ENCODE peak calls at places on chromosomes 5 and 9, in ten cellular contexts. J is H54, P is body of pancreas, G is Peyer's patch, A is A549, H is right lobe of liver, W is GM12891, X is testis, B is breast epithelium, O is gastrocnemius medialis. C is an unnamed sample.

GRCh38 chr9:37410354-37410861 is 12.1 kb upstream of the GRHPR start:
- DNase-seq in J (no peak), P (no peak), G (no peak), A (no peak), H (no peak), W (no peak), X (no peak), B (no peak), O (no peak), C (no peak)

GRCh38 chr5:71891856-71892255 is 172.8 kb downstream of the CARTPT start:
- DNase-seq in J (peak), P (peak), G (no peak), A (peak), H (no peak), W (no peak), X (peak), B (peak), O (no peak), C (no peak)

GRCh38 chr9:87381746-87382145 is 115.9 kb upstream of the DAPK1 start:
- DNase-seq in J (no peak), P (no peak), G (no peak), A (no peak), H (no peak), W (no peak), X (no peak), B (no peak), O (no peak), C (no peak)

GRCh38 chr5:759111-759741 is 25.3 kb downstream of the ZDHHC11B start:
- DNase-seq in J (peak), P (peak), G (no peak), A (peak), H (peak), W (no peak), X (no peak), B (peak), O (peak), C (peak)

GRCh38 chr9:68851657-68852056 is 146.6 kb downstream of the PIP5K1B start:
- DNase-seq in J (peak), P (no peak), G (no peak), A (no peak), H (no peak), W (no peak), X (no peak), B (no peak), O (no peak), C (no peak)

GRCh38 chr9:96646081-96646991 is 8.8 kb downstream of the PRXL2C start:
- DNase-seq in J (no peak), P (no peak), G (no peak), A (no peak), H (no peak), W (no peak), X (no peak), B (no peak), O (peak), C (no peak)

GRCh38 chr9:33924978-33925797 is 108.2 kb downstream of the UBE2R2 start:
- DNase-seq in J (peak), P (peak), G (no peak), A (peak), H (no peak), W (peak), X (peak), B (no peak), O (peak), C (peak)

GRCh38 chr9:132586830-132587483 is 4.6 kb downstream of the BARHL1 start:
- DNase-seq in J (no peak), P (no peak), G (no peak), A (no peak), H (peak), W (no peak), X (no peak), B (no peak), O (no peak), C (no peak)

GRCh38 chr5:89262030-89262429 is 379.0 kb upstream of the MEF2C start:
- DNase-seq in J (no peak), P (no peak), G (no peak), A (no peak), H (no peak), W (no peak), X (no peak), B (no peak), O (no peak), C (no peak)

GRCh38 chr9:84170521-84171141 is 169.9 kb downstream of the SLC28A3 start:
- DNase-seq in J (peak), P (peak), G (peak), A (peak), H (no peak), W (no peak), X (peak), B (peak), O (peak), C (no peak)

GRCh38 chr9:16272766-16273165 is 597.7 kb downstream of the BNC2 start:
- DNase-seq in J (no peak), P (no peak), G (no peak), A (no peak), H (no peak), W (no peak), X (no peak), B (no peak), O (no peak), C (no peak)

GRCh38 chr5:128668921-128669320 is 130.9 kb upstream of the FBN2 start:
- DNase-seq in J (no peak), P (no peak), G (no peak), A (no peak), H (no peak), W (no peak), X (no peak), B (no peak), O (no peak), C (no peak)

GRCh38 chr5:146426853-146427618 is 20.1 kb upstream of the TCERG1 start:
- DNase-seq in J (peak), P (no peak), G (no peak), A (peak), H (no peak), W (no peak), X (no peak), B (no peak), O (no peak), C (peak)

GRCh38 chr9:121684381-121685145 is 33.1 kb downstream of the DAB2IP start:
- DNase-seq in J (no peak), P (peak), G (no peak), A (peak), H (peak), W (peak), X (peak), B (no peak), O (no peak), C (peak)

GRCh38 chr5:81513982-81514381 is 120.0 kb upstream of the ACOT12 start:
- DNase-seq in J (no peak), P (no peak), G (no peak), A (peak), H (no peak), W (no peak), X (no peak), B (no peak), O (no peak), C (no peak)

DNA sequence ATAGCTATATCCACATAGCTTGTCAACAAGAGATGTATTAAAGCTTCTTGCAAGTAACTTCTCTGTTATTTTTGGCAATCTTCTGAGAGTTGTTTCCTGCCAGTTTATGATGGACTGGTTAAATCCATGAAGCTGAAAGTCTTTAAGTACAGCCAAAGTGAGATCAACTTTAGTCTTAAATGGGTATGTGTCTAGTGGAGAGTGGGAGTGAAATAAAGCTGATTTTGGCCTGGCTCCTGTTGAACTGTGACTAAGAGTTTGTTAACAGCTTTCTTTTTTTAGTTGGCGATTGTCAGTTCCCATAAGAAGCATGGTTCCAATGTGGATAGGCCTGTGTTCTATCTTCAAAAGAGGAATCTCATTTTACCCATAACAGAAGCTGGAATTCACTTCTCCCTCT is 350.9 kb upstream of the PCSK5 start:
- DNase-seq in J (no peak), P (no peak), G (no peak), A (no peak), H (no peak), W (no peak), X (no peak), B (no peak), O (no peak), C (no peak)
- TF ChIP-seq POLR2A in J (no peak), P (no peak), G (no peak), A (no peak), H (no peak), W (no peak), X (no peak), B (no peak), O (no peak), C (no peak)

GRCh38 chr9:133937120-133937519 is 55.0 kb downstream of the VAV2 start:
- DNase-seq in J (no peak), P (no peak), G (no peak), A (no peak), H (no peak), W (no peak), X (no peak), B (no peak), O (no peak), C (no peak)

GRCh38 chr9:133934512-133935221 is 57.5 kb downstream of the VAV2 start:
- DNase-seq in J (no peak), P (no peak), G (no peak), A (no peak), H (no peak), W (no peak), X (no peak), B (no peak), O (no peak), C (no peak)

GRCh38 chr9:133933426-133934026 is 58.6 kb downstream of the VAV2 start:
- DNase-seq in J (no peak), P (no peak), G (no peak), A (no peak), H (no peak), W (no peak), X (no peak), B (no peak), O (no peak), C (no peak)

GRCh38 chr9:133938086-133938485 is 54.0 kb downstream of the VAV2 start:
- DNase-seq in J (no peak), P (no peak), G (no peak), A (no peak), H (no peak), W (no peak), X (no peak), B (no peak), O (no peak), C (no peak)

DNA sequence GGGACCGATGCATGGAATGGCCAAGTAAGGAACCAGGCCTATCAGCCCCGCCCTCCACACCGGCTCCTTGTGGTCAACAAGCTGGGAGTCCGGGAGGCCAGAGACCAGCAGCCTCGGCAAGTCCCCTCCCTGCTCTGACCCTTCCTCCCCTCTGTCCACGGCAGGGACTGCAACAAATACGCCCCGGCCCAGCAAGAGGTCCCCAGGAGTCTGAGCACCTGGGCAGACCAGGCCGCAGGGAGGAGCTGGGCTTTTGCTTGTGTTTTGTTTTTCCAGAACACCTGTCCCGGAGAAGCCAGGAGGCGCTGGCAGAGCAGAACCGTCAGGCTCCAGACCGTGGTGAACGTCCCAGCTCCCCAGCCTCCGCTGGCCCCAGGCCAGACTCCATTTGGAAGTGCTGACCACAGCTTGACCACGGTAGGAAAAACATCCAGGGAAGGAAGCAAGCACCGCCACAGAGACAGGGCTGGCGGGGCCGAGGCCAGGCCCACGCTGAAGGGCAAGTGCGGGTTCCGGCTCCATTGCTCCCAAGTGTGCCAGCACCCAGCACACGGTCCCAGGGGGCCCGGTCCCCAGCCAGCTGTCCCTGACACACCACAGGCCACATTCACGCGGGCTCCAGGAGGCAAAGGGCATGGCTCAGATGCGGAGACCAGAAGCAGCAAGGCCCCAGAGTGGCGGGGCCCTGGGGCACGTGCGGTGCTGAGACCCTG is 56.6 kb downstream of the VAV2 start:
- DNase-seq in J (no peak), P (peak), G (no peak), A (no peak), H (peak), W (no peak), X (peak), B (peak), O (peak), C (no peak)
- TF ChIP-seq POLR2A in J (no peak), P (no peak), G (no peak), A (no peak), H (no peak), W (no peak), X (no peak), B (no peak), O (no peak), C (no peak)

GRCh38 chr5:150487199-150488061 is 20.5 kb upstream of the NDST1 start:
- DNase-seq in J (no peak), P (peak), G (peak), A (peak), H (peak), W (no peak), X (peak), B (no peak), O (peak), C (peak)

GRCh38 chr5:150488519-150489357 is 19.2 kb upstream of the NDST1 start:
- DNase-seq in J (no peak), P (peak), G (no peak), A (no peak), H (peak), W (no peak), X (peak), B (peak), O (peak), C (no peak)

GRCh38 chr5:150486402-150487198 is 21.3 kb upstream of the NDST1 start:
- DNase-seq in J (no peak), P (peak), G (peak), A (peak), H (peak), W (peak), X (peak), B (peak), O (peak), C (peak)

GRCh38 chr5:150484964-150485769 is 22.8 kb upstream of the NDST1 start:
- DNase-seq in J (no peak), P (no peak), G (peak), A (no peak), H (peak), W (no peak), X (no peak), B (no peak), O (no peak), C (no peak)

DNA sequence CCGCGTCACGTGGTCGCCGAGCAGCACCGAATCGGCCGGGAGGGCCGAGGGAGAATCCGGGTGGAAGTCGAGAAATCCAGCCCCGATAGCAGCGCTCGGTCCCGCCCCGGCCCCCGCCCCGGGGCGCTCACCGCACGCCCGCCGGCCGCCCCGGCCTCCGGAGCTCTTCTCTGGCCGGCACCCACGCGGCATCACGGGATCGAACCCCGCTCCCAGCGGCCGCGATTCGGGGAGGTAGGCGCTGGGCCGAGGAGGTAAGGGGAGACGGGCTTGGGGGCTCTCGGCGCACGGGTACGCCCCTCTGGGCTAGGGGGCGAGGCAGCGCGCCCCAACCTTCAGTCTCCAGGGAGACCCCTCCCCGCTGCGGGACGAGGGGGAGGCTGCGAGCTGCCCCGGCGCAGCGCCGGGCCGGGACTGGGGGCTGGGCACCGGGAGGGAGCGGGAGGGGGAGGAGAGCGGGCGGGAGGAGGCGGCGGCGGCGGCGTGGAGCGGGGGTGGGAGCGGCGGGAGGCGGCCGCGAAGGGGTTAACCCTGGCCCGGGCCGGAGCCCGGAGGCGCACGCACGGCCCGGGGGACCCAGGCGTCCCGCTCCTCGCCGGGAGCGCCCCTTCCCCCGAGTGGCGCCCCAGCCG is 22.0 kb upstream of the NDST1 start:
- DNase-seq in J (no peak), P (peak), G (peak), A (peak), H (peak), W (peak), X (peak), B (no peak), O (peak), C (peak)
- TF ChIP-seq POLR2A in J (peak), P (peak), G (peak), A (peak), H (peak), W (no peak), X (no peak), B (no peak), O (peak), C (no peak)

GRCh38 chr5:134580001-134580460 is 52.6 kb downstream of the SAR1B start:
- DNase-seq in J (no peak), P (no peak), G (no peak), A (no peak), H (no peak), W (no peak), X (no peak), B (no peak), O (no peak), C (no peak)
- TF ChIP-seq POLR2A in J (no peak), P (no peak), G (no peak), A (no peak), H (no peak), W (no peak), X (no peak), B (no peak), O (no peak), C (no peak)

GRCh38 chr5:140242890-140243585 is 59.9 kb downstream of the PFDN1 start:
- DNase-seq in J (no peak), P (peak), G (no peak), A (no peak), H (no peak), W (no peak), X (no peak), B (no peak), O (peak), C (no peak)

GRCh38 chr5:140239939-140240700 is 62.8 kb downstream of the PFDN1 start:
- DNase-seq in J (no peak), P (peak), G (peak), A (peak), H (no peak), W (peak), X (peak), B (no peak), O (peak), C (peak)

GRCh38 chr5:140242099-140242498 is 60.8 kb downstream of the PFDN1 start:
- DNase-seq in J (no peak), P (no peak), G (no peak), A (peak), H (no peak), W (no peak), X (no peak), B (no peak), O (no peak), C (no peak)

GRCh38 chr5:140239461-140239860 is 63.4 kb downstream of the PFDN1 start:
- DNase-seq in J (no peak), P (no peak), G (no peak), A (no peak), H (no peak), W (no peak), X (no peak), B (no peak), O (no peak), C (no peak)

GRCh38 chr5:140240987-140241706 is 61.8 kb downstream of the PFDN1 start:
- DNase-seq in J (peak), P (peak), G (peak), A (peak), H (peak), W (no peak), X (peak), B (peak), O (peak), C (peak)
- TF ChIP-seq POLR2A in J (no peak), P (no peak), G (no peak), A (no peak), H (no peak), W (no peak), X (no peak), B (no peak), O (peak), C (no peak)

DNA sequence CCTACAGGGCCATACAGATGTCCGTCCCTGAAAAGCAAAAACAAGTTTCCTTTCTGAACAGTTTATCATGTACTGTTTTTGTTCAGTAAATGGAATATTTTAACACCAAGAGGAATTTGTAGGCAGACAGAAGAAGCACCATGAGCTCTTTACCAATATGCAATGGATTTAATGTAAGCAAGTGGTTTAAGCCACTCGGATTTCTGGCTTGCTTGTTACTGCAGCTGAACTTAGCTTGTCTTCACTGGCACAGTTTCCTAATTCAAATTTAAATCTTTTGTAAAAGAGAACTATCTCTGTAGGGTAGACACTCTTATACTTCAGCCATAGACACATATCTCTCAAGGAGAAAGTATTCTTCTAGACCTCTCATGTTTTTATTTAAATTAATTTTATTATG is 12.7 kb upstream of the EBF1 start:
- DNase-seq in J (no peak), P (no peak), G (no peak), A (no peak), H (no peak), W (no peak), X (no peak), B (no peak), O (no peak), C (no peak)
- TF ChIP-seq POLR2A in J (no peak), P (no peak), G (no peak), A (no peak), H (no peak), W (no peak), X (no peak), B (no peak), O (no peak), C (no peak)

GRCh38 chr9:18492612-18493011 is 18.7 kb downstream of the ADAMTSL1 start:
- DNase-seq in J (no peak), P (no peak), G (no peak), A (no peak), H (no peak), W (no peak), X (no peak), B (no peak), O (no peak), C (no peak)
- TF ChIP-seq POLR2A in J (no peak), P (no peak), G (no peak), A (no peak), H (no peak), W (no peak), X (no peak), B (no peak), O (no peak), C (no peak)

GRCh38 chr5:108924457-108924961 is 176.8 kb downstream of the FER start:
- DNase-seq in J (no peak), P (no peak), G (no peak), A (peak), H (no peak), W (no peak), X (no peak), B (no peak), O (no peak), C (peak)
- TF ChIP-seq POLR2A in J (no peak), P (no peak), G (no peak), A (no peak), H (no peak), W (no peak), X (no peak), B (no peak), O (no peak), C (no peak)

C was measured in erythroblast.